ENCODE peak calls at places on chromosomes 5 and 9, in five cellular contexts. One of them, this sample, is unnamed.

GRCh38 chr9:33438926-33439511 is 8.4 kb downstream of the AQP3 start:
- DNase-seq in ovary: no peak
- DNase-seq in AG10803: no peak
- DNase-seq in upper lobe of right lung: no peak
- DNase-seq in psoas muscle: no peak
- DNase-seq in this sample: no peak

GRCh38 chr5:163473613-163474243 is 13.3 kb downstream of the HMMR start:
- DNase-seq in upper lobe of right lung: no peak
- DNase-seq in ovary: no peak
- DNase-seq in AG10803: peak; percentile 26
- DNase-seq in psoas muscle: no peak
- DNase-seq in this sample: no peak

GRCh38 chr5:123440456-123440855 is 17.3 kb upstream of the CEP120 start:
- DNase-seq in psoas muscle: no peak
- DNase-seq in ovary: no peak
- DNase-seq in upper lobe of right lung: no peak
- DNase-seq in AG10803: no peak
- DNase-seq in this sample: no peak

GRCh38 chr9:17520264-17521058 is 58.4 kb upstream of the SH3GL2 start:
- DNase-seq in ovary: no peak
- DNase-seq in AG10803: no peak
- DNase-seq in psoas muscle: no peak
- DNase-seq in upper lobe of right lung: no peak
- DNase-seq in this sample: no peak

GRCh38 chr9:109331353-109331752 is 10.5 kb upstream of the EPB41L4B start:
- DNase-seq in AG10803: peak; percentile 29
- DNase-seq in upper lobe of right lung: peak; percentile 93
- DNase-seq in psoas muscle: no peak
- DNase-seq in ovary: peak; percentile 58
- DNase-seq in this sample: no peak

GRCh38 chr9:102779341-102779740 is 215.8 kb upstream of the CYLC2 start:
- DNase-seq in ovary: no peak
- DNase-seq in AG10803: no peak
- DNase-seq in psoas muscle: no peak
- DNase-seq in upper lobe of right lung: no peak
- DNase-seq in this sample: peak; percentile 0

GRCh38 chr9:6049798-6050197 is 34.4 kb upstream of the RANBP6 start:
- DNase-seq in ovary: no peak
- DNase-seq in upper lobe of right lung: no peak
- DNase-seq in psoas muscle: no peak
- DNase-seq in AG10803: peak; percentile 12
- DNase-seq in this sample: no peak

GRCh38 chr9:88396836-88397577 is 8.8 kb downstream of the SPIN1 start:
- DNase-seq in ovary: no peak
- DNase-seq in AG10803: peak; percentile 63
- DNase-seq in upper lobe of right lung: no peak
- DNase-seq in psoas muscle: no peak
- DNase-seq in this sample: peak; percentile 94

GRCh38 chr5:94694671-94695070 is 76.2 kb downstream of the SLF1 start:
- DNase-seq in upper lobe of right lung: no peak
- DNase-seq in ovary: no peak
- DNase-seq in AG10803: peak; percentile 66
- DNase-seq in psoas muscle: no peak
- DNase-seq in this sample: no peak

GRCh38 chr9:83965350-83966208 is 14.4 kb downstream of the HNRNPK start:
- DNase-seq in upper lobe of right lung: no peak
- DNase-seq in AG10803: peak; percentile 47
- DNase-seq in ovary: no peak
- DNase-seq in psoas muscle: no peak
- DNase-seq in this sample: no peak

GRCh38 chr5:53334431-53334941 is 145.9 kb upstream of the FST start:
- DNase-seq in AG10803: peak; percentile 85
- DNase-seq in ovary: no peak
- DNase-seq in psoas muscle: no peak
- DNase-seq in upper lobe of right lung: no peak
- DNase-seq in this sample: no peak

GRCh38 chr9:127972316-127972871 is 8.4 kb downstream of the EEIG1 start:
- DNase-seq in AG10803: no peak
- DNase-seq in upper lobe of right lung: no peak
- DNase-seq in ovary: peak; percentile 32
- DNase-seq in psoas muscle: no peak
- DNase-seq in this sample: no peak

GRCh38 chr5:149618581-149619248 is 37.4 kb downstream of the ARHGEF37 start:
- DNase-seq in AG10803: peak; percentile 59
- DNase-seq in upper lobe of right lung: no peak
- DNase-seq in ovary: no peak
- DNase-seq in psoas muscle: peak; percentile 69
- DNase-seq in this sample: peak; percentile 45

GRCh38 chr5:113232667-113233066 is 202.1 kb downstream of the TSSK1B start:
- DNase-seq in ovary: peak; percentile 48
- DNase-seq in AG10803: no peak
- DNase-seq in psoas muscle: no peak
- DNase-seq in upper lobe of right lung: no peak
- DNase-seq in this sample: no peak

GRCh38 chr9:113501821-113502220 is 38.3 kb downstream of the RGS3 start:
- DNase-seq in AG10803: no peak
- DNase-seq in upper lobe of right lung: no peak
- DNase-seq in ovary: no peak
- DNase-seq in psoas muscle: no peak
- DNase-seq in this sample: no peak

GRCh38 chr5:110956280-110956912 is 115.1 kb upstream of the TSLP start:
- DNase-seq in upper lobe of right lung: no peak
- DNase-seq in psoas muscle: no peak
- DNase-seq in AG10803: no peak
- DNase-seq in ovary: no peak
- DNase-seq in this sample: no peak

GRCh38 chr9:133948571-133949485 is 43.3 kb downstream of the VAV2 start:
- DNase-seq in ovary: no peak
- DNase-seq in psoas muscle: peak; percentile 38
- DNase-seq in upper lobe of right lung: no peak
- DNase-seq in AG10803: no peak
- DNase-seq in this sample: no peak

GRCh38 chr5:135211083-135211790 is 177.2 kb upstream of the PITX1 start:
- DNase-seq in AG10803: no peak
- DNase-seq in upper lobe of right lung: no peak
- DNase-seq in psoas muscle: no peak
- DNase-seq in ovary: no peak
- DNase-seq in this sample: no peak

GRCh38 chr5:116494784-116495480 is 79.7 kb downstream of the SEMA6A start:
- DNase-seq in upper lobe of right lung: no peak
- DNase-seq in psoas muscle: no peak
- DNase-seq in AG10803: no peak
- DNase-seq in ovary: no peak
- DNase-seq in this sample: peak; percentile 53

GRCh38 chr9:15416880-15417279 is 5.8 kb upstream of the SNAPC3 start:
- DNase-seq in AG10803: peak; percentile 25
- DNase-seq in upper lobe of right lung: no peak
- DNase-seq in psoas muscle: no peak
- DNase-seq in ovary: no peak
- DNase-seq in this sample: peak; percentile 31

GRCh38 chr9:128117613-128118471 is 9.7 kb downstream of the PTGES2 start:
- DNase-seq in upper lobe of right lung: peak; percentile 96
- DNase-seq in psoas muscle: peak; percentile 97
- DNase-seq in AG10803: peak; percentile 81
- DNase-seq in ovary: peak; percentile 98
- DNase-seq in this sample: peak; percentile 77

GRCh38 chr9:137034039-137034708 is 2.3 kb upstream of the FUT7 start:
- DNase-seq in upper lobe of right lung: no peak
- DNase-seq in psoas muscle: no peak
- DNase-seq in AG10803: no peak
- DNase-seq in ovary: no peak
- DNase-seq in this sample: no peak

GRCh38 chr9:86355814-86356213 is 1.6 kb upstream of the TUT7 start:
- DNase-seq in ovary: no peak
- DNase-seq in AG10803: no peak
- DNase-seq in upper lobe of right lung: no peak
- DNase-seq in psoas muscle: no peak
- DNase-seq in this sample: no peak
- TF ChIP-seq CTCF in ovary: no peak
- TF ChIP-seq CTCF in AG10803: no peak
- TF ChIP-seq CTCF in upper lobe of right lung: no peak
- TF ChIP-seq CTCF in psoas muscle: no peak
- TF ChIP-seq CTCF in this sample: no peak

GRCh38 chr9:34707130-34707529 is 2.8 kb downstream of the CCL21 start:
- DNase-seq in psoas muscle: no peak
- DNase-seq in AG10803: no peak
- DNase-seq in upper lobe of right lung: no peak
- DNase-seq in ovary: no peak
- DNase-seq in this sample: no peak

GRCh38 chr9:34701769-34702736 is 7.9 kb downstream of the CCL21 start:
- DNase-seq in upper lobe of right lung: peak; percentile 93
- DNase-seq in AG10803: peak; percentile 88
- DNase-seq in psoas muscle: peak; percentile 90
- DNase-seq in ovary: peak; percentile 89
- DNase-seq in this sample: peak; percentile 68

GRCh38 chr9:34701023-34701768 is 8.7 kb downstream of the CCL21 start:
- DNase-seq in AG10803: peak; percentile 58
- DNase-seq in ovary: peak; percentile 78
- DNase-seq in upper lobe of right lung: peak; percentile 89
- DNase-seq in psoas muscle: peak; percentile 84
- DNase-seq in this sample: peak; percentile 3
- H3K4me3 ChIP-seq in AG10803: peak overlapping the region; percentile 57
- H3K4me3 ChIP-seq in ovary: peak overlapping the region; percentile 76
- H3K4me3 ChIP-seq in upper lobe of right lung: peak overlapping the region; percentile 62
- H3K4me3 ChIP-seq in psoas muscle: peak overlapping the region; percentile 84
- H3K4me3 ChIP-seq in this sample: peak overlapping the region; percentile 55

GRCh38 chr5:1769752-1770442 is 29.7 kb downstream of the MRPL36 start:
- DNase-seq in ovary: no peak
- DNase-seq in upper lobe of right lung: no peak
- DNase-seq in AG10803: no peak
- DNase-seq in psoas muscle: no peak
- DNase-seq in this sample: no peak

GRCh38 chr5:1771149-1772065 is 28.2 kb downstream of the MRPL36 start:
- DNase-seq in ovary: no peak
- DNase-seq in upper lobe of right lung: no peak
- DNase-seq in AG10803: no peak
- DNase-seq in psoas muscle: no peak
- DNase-seq in this sample: no peak

GRCh38 chr5:1770443-1770802 is 29.2 kb downstream of the MRPL36 start:
- DNase-seq in AG10803: no peak
- DNase-seq in upper lobe of right lung: no peak
- DNase-seq in ovary: no peak
- DNase-seq in psoas muscle: no peak
- DNase-seq in this sample: no peak

GRCh38 chr5:1769017-1769640 is 30.5 kb downstream of the MRPL36 start:
- DNase-seq in AG10803: no peak
- DNase-seq in upper lobe of right lung: no peak
- DNase-seq in psoas muscle: no peak
- DNase-seq in ovary: no peak
- DNase-seq in this sample: no peak

DNA sequence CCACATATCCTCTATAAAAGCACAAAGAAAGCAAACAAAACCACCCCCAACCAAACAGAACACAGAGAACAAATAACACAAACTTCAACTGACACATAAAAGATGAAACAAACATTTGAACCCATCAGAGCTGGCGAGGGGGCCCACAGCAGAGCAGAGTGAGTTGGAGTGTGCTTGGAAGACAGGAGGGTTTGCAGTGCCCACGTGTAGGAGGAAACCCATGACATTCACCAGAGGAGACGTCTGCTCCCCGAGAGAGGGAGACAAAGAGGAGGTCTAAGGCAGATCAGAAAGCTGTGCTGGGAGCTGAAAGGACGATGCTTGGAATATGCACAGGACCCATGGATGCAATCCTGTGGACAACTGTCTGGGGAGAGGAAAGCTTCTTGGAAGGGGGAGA is 27.0 kb downstream of the MRPL36 start:
- DNase-seq in upper lobe of right lung: no peak
- DNase-seq in AG10803: peak; percentile 48
- DNase-seq in ovary: no peak
- DNase-seq in psoas muscle: no peak
- DNase-seq in this sample: peak; percentile 26
- TF ChIP-seq CTCF in upper lobe of right lung: no peak
- TF ChIP-seq CTCF in AG10803: peak; percentile 65
- TF ChIP-seq CTCF in ovary: no peak
- TF ChIP-seq CTCF in psoas muscle: no peak
- TF ChIP-seq CTCF in this sample: peak; percentile 68

DNA sequence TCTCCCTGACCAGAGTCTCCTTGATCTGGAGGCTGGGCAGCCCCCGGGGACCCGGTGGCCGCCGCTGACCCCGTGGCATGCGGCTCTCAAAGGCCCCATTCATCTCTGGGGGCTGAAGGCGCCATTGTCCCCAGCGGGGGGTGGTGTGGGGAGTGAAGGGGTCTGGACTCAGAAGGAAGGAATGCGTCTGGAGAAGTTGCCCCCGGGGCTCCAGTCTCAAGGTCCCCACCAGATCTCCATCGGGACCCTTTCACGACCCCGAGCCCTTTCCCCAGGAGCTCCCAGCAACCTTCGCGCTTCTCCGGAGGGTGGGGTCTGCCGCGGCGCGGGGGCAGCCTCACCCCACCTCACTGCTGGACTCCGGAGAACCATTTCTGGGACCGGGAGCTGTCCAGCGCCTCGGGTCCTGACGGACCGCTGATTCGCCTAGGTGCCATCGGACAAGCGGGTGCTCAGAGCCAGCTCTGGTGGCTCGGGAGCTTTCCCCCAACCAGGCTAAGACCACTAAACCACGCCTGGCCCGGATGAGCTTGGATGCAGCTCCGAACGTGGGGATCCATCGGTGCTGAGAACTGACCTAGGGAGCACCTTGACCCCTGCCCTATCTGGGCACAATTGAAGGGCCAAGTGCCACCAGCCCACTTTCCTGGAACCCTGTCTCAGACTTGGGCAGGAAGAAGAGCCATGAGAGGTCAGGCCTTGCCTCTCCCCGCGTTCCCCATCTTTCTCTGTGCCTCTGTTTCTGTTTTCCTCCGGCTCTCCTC is 5.2 kb upstream of the PCDH1 start:
- DNase-seq in AG10803: peak; percentile 11
- DNase-seq in psoas muscle: peak; percentile 67
- DNase-seq in ovary: peak; percentile 46
- DNase-seq in upper lobe of right lung: peak; percentile 75
- DNase-seq in this sample: no peak
- H3K4me3 ChIP-seq in AG10803: no peak overlapping the region
- H3K4me3 ChIP-seq in psoas muscle: no peak overlapping the region
- H3K4me3 ChIP-seq in ovary: no peak overlapping the region
- H3K4me3 ChIP-seq in upper lobe of right lung: no peak overlapping the region
- H3K4me3 ChIP-seq in this sample: no peak overlapping the region

GRCh38 chr9:114587345-114588149 is at the start of gene ATP6V1G1:
- DNase-seq in AG10803: peak; percentile 99
- DNase-seq in upper lobe of right lung: peak; percentile 100
- DNase-seq in ovary: peak; percentile 99
- DNase-seq in psoas muscle: peak; percentile 100
- DNase-seq in this sample: peak; percentile 97
- TF ChIP-seq CTCF in AG10803: peak; percentile 26
- TF ChIP-seq CTCF in upper lobe of right lung: no peak
- TF ChIP-seq CTCF in ovary: peak; percentile 27
- TF ChIP-seq CTCF in psoas muscle: no peak
- TF ChIP-seq CTCF in this sample: no peak

GRCh38 chr5:132103969-132104391 is 30.4 kb downstream of the CSF2 start:
- DNase-seq in ovary: no peak
- DNase-seq in psoas muscle: no peak
- DNase-seq in upper lobe of right lung: no peak
- DNase-seq in AG10803: peak; percentile 28
- DNase-seq in this sample: no peak
- H3K4me3 ChIP-seq in ovary: no peak overlapping the region
- H3K4me3 ChIP-seq in psoas muscle: no peak overlapping the region
- H3K4me3 ChIP-seq in upper lobe of right lung: no peak overlapping the region
- H3K4me3 ChIP-seq in AG10803: no peak overlapping the region
- H3K4me3 ChIP-seq in this sample: no peak overlapping the region